ENCODE peak calls at places on chromosome 6, in four cellular contexts. E, U, C and R are unnamed samples.

GRCh38 chr6:114157848-114158247 is 185.0 kb downstream of the HS3ST5 start:
- DNase-seq in E (no peak), U (no peak), C (no peak), R (no peak)

GRCh38 chr6:18362058-18362561 is 25.0 kb upstream of the RNF144B start:
- DNase-seq in E (no peak), U (no peak), C (no peak), R (no peak)

GRCh38 chr6:143232849-143233248 is 172.2 kb downstream of the AIG1 start:
- DNase-seq in E (peak), U (peak), C (no peak), R (no peak)

GRCh38 chr6:57313711-57314471 is 3.5 kb upstream of the PRIM2 start:
- DNase-seq in E (peak), U (no peak), C (no peak), R (no peak)

GRCh38 chr6:35419431-35419830 is 32.7 kb upstream of the FANCE start:
- DNase-seq in E (no peak), U (no peak), C (no peak), R (no peak)

GRCh38 chr6:14702678-14703077 is 543.2 kb upstream of the JARID2 start:
- DNase-seq in E (no peak), U (no peak), C (no peak), R (no peak)

GRCh38 chr6:88380618-88381288 is 214.6 kb upstream of the CNR1 start:
- DNase-seq in E (no peak), U (peak), C (no peak), R (no peak)

GRCh38 chr6:156928126-156928525 is 150.9 kb downstream of the ARID1B start:
- DNase-seq in E (no peak), U (no peak), C (no peak), R (no peak)

GRCh38 chr6:42417641-42418112 is 34.0 kb downstream of the TRERF1 start:
- DNase-seq in E (no peak), U (no peak), C (no peak), R (no peak)

GRCh38 chr6:106069478-106069877 is 16.7 kb upstream of the PRDM1 start:
- DNase-seq in E (no peak), U (peak), C (no peak), R (no peak)

GRCh38 chr6:118542184-118542952 is 5.7 kb upstream of the PLN start:
- DNase-seq in E (no peak), U (no peak), C (no peak), R (no peak)

GRCh38 chr6:34459899-34460593 is 5.8 kb upstream of the PACSIN1 start:
- DNase-seq in E (peak), U (peak), C (no peak), R (no peak)

GRCh38 chr6:117605169-117605826 is 3.0 kb upstream of the GOPC start:
- DNase-seq in E (peak), U (peak), C (no peak), R (no peak)

GRCh38 chr6:148179786-148180185 is 162.9 kb upstream of the SASH1 start:
- DNase-seq in E (peak), U (peak), C (no peak), R (no peak)

GRCh38 chr6:39844866-39845265 is 52.7 kb downstream of the DAAM2 start:
- DNase-seq in E (no peak), U (no peak), C (no peak), R (no peak)

GRCh38 chr6:28215425-28215824 is 9.7 kb upstream of the ZSCAN9 start:
- DNase-seq in E (no peak), U (no peak), C (no peak), R (no peak)

GRCh38 chr6:82330171-82330804 is 33.3 kb upstream of the TPBG start:
- DNase-seq in E (no peak), U (no peak), C (no peak), R (no peak)

GRCh38 chr6:154606457-154606856 is 96.0 kb upstream of the CNKSR3 start:
- DNase-seq in E (no peak), U (peak), C (no peak), R (no peak)

GRCh38 chr6:155290491-155290890 is 23.8 kb downstream of the TFB1M start:
- DNase-seq in E (no peak), U (no peak), C (no peak), R (no peak)

GRCh38 chr6:221531-222349 is 70.5 kb upstream of the DUSP22 start:
- DNase-seq in E (no peak), U (no peak), C (no peak), R (no peak)

GRCh38 chr6:157911278-157911677 is 70.4 kb upstream of the SYNJ2 start:
- DNase-seq in E (no peak), U (no peak), C (no peak), R (no peak)

GRCh38 chr6:157615411-157615763 is 207.7 kb upstream of the SNX9 start:
- DNase-seq in E (no peak), U (no peak), C (no peak), R (no peak)

GRCh38 chr6:147615659-147616456 is 107.4 kb downstream of the SAMD5 start:
- DNase-seq in E (no peak), U (no peak), C (no peak), R (no peak)

GRCh38 chr6:157535354-157536217 is 154.6 kb downstream of the ZDHHC14 start:
- DNase-seq in E (peak), U (no peak), C (no peak), R (no peak)

GRCh38 chr6:7770111-7770510 is 44.2 kb downstream of the BMP6 start:
- DNase-seq in E (no peak), U (no peak), C (no peak), R (no peak)

GRCh38 chr6:56288347-56288746 is 41.0 kb upstream of the COL21A1 start:
- DNase-seq in E (no peak), U (no peak), C (no peak), R (no peak)

GRCh38 chr6:1212919-1213318 is 99.0 kb upstream of the FOXQ1 start:
- DNase-seq in E (no peak), U (no peak), C (no peak), R (no peak)

GRCh38 chr6:125432968-125433367 is 131.2 kb upstream of the HDDC2 start:
- DNase-seq in E (no peak), U (no peak), C (no peak), R (no peak)

GRCh38 chr6:130980310-130981032 is 82.6 kb downstream of the EPB41L2 start:
- DNase-seq in E (no peak), U (no peak), C (no peak), R (no peak)

GRCh38 chr6:53581161-53581560 is 36.3 kb upstream of the GCLC start:
- DNase-seq in E (no peak), U (no peak), C (no peak), R (no peak)

GRCh38 chr6:128117916-128118315 is 217.1 kb upstream of the THEMIS start:
- DNase-seq in E (no peak), U (no peak), C (no peak), R (no peak)

GRCh38 chr6:128124713-128125112 is 223.9 kb upstream of the THEMIS start:
- DNase-seq in E (no peak), U (no peak), C (no peak), R (no peak)

GRCh38 chr6:128118401-128118800 is 217.5 kb upstream of the THEMIS start:
- DNase-seq in E (no peak), U (no peak), C (no peak), R (no peak)

GRCh38 chr6:128121190-128121589 is 220.3 kb upstream of the THEMIS start:
- DNase-seq in E (no peak), U (no peak), C (no peak), R (no peak)

GRCh38 chr6:128121610-128122009 is 220.8 kb upstream of the THEMIS start:
- DNase-seq in E (no peak), U (no peak), C (no peak), R (no peak)
- H3K4me3 ChIP-seq in E (no peak), U (no peak), C (no peak), R (no peak)

GRCh38 chr6:43671801-43672690 is 15.5 kb downstream of the MRPS18A start:
- DNase-seq in E (no peak), U (no peak), C (no peak), R (no peak)

GRCh38 chr6:43676962-43677606 is 10.5 kb downstream of the MRPS18A start:
- DNase-seq in E (no peak), U (no peak), C (no peak), R (no peak)

GRCh38 chr6:43673444-43674063 is 14.0 kb downstream of the MRPS18A start:
- DNase-seq in E (no peak), U (no peak), C (peak), R (no peak)

GRCh38 chr6:43677759-43678158 is 9.8 kb downstream of the MRPS18A start:
- DNase-seq in E (no peak), U (no peak), C (no peak), R (no peak)

DNA sequence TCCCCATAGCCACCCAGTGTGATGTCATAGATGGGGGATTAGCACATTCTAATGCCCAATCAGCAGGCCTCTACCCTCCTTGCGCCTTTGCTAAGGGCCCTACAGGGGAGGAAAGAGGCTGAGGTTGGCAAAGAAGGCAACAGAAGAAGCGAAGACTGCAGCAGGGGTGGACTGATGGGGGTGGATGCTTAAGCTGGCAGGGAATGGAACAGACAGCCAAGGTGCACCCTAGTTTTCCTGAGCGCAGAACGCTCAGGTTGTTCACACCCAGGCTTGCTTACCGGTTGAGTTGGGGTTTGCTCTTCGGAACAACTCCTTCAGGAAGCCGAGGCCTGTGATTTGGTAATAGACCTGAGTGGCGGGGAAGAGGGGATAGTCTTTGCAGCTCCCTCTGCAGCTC is 12.7 kb downstream of the MRPS18A start:
- DNase-seq in E (no peak), U (no peak), C (no peak), R (no peak)
- TF ChIP-seq POLR2A in E (no peak), U (no peak), C (no peak), R (no peak)

DNA sequence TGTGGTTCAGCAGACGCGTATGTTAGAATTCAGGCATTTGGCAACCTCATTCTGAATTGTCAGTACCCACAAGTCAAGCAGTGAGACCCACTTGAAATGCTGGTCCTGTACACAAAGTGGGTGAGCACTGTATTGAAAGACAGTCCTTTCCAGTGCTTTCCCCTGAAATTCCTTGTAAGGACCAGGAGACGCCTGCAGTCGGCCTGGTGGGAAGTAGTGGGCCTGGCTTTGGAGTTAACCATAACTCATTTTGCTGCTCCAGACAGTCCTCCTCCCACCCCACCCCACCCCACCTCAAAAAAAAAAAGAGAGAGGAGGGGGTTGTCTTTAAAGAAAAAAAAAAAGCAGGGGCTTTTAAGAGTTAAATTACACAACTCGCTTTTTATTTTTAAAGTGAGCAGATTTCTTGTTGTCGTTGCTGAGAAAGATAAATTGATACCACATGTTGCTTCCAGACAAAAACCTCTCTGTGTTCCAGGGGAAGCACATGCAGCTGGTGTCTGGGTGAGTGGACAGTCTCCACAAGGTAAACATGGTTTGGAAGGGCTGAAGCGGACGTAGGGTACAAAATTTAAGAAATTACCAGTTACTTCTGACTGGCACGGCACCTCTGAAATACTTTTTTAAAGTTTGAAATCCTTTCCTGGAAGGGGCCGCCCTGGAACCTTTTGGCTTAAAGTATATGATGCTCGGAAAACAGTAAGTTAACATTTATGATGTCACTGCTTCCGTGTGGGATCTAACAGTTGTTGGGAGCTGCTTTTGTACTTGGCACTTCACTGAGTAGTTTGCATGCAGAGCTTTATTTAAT is 95.3 kb downstream of the FOXO3 start:
- DNase-seq in E (no peak), U (peak), C (no peak), R (no peak)
- TF ChIP-seq CTCF in E (no peak), U (no peak), C (no peak), R (no peak)

DNA sequence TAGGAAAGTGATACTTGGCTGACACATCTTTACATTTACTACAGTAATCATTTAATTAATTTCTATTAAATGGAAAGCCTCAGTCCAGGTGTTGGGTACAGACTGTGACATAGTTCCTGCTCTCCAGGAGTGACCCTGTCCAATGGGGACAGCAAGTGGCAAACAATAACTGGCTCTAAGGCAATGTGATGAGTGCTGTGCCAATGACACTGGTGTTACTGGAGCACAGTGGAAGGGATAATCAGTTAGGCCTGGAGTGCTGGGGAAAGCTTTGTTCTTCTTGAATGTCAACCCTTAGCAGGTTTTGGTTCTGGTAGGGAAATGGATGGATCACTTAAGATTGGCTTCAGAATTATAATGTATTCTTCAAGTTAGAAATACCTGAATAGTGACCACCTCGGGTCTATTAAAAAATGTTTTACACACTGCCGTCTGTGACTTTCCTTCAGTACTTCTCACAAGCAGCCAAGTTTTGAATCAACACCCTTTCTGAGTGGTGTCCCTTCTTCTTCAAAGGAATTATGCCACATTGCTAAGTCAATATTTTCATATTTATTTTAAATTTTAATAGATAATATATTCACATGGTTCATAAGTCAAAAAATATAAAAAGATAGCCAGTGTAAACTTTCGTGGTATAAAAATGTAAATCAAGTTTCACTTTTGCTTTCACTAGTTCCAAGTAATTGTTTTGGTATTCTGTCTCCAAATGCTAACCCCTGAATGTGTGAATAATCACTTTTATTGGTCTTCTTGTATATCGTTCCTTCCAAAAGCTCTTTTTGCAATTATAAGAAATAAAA is 9.6 kb downstream of the CMTR1 start:
- DNase-seq in E (no peak), U (no peak), C (no peak), R (no peak)
- H3K4me3 ChIP-seq in E (no peak), U (no peak), C (peak), R (peak)

GRCh38 chr6:31836676-31837611 is 9.4 kb downstream of the HSPA1B start:
- DNase-seq in E (no peak), U (no peak), C (no peak), R (no peak)

GRCh38 chr6:31836036-31836675 is 8.6 kb downstream of the HSPA1B start:
- DNase-seq in E (no peak), U (no peak), C (no peak), R (no peak)

GRCh38 chr6:31837612-31838553 is 10.3 kb downstream of the HSPA1B start:
- DNase-seq in E (no peak), U (no peak), C (no peak), R (no peak)

GRCh38 chr6:31834367-31834703 is 6.8 kb downstream of the HSPA1B start:
- DNase-seq in E (peak), U (peak), C (peak), R (no peak)

DNA sequence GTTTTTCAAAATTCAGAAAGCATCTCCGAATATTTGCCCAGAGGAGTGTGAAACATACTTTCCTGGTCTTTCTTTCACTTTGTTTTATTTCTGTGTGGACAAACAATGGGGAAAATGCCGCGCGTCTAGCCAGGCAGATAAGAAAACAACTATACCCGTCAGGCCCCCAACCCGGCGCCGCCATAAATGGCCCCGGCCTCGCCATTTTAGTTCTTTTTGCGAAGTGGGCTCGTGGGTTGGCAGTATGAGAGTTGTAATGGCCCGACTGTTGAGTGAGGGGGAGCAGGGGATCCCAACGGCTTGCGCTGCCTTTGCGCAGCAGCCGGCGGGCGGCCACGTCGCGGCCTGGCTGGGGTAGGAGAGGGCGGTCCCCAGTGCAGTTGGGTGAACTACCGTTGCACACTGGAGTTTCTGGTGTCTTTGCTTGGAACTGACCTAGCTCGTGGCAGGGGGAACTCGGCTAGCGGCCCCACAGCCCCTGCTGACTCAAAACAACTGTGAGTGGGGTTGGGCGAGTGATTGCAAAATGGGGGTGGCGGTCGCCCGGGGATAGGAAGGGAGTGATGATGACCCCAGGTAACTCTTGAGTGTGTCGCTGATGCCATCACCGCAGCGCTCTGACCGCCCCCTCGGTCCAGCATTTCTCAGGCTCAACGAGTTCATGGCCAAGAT is 7.3 kb downstream of the HSPA1B start:
- DNase-seq in E (peak), U (peak), C (peak), R (peak)
- TF ChIP-seq POLR2A in E (peak), U (no peak), C (peak), R (no peak)